ENCODE peak calls at places on chromosomes 2 and 18, in five cellular contexts. U, I, A, F and Q are unnamed samples.

GRCh38 chr2:12759248-12759647 is 42.5 kb downstream of the TRIB2 start:
- DNase-seq in F (no peak), I (no peak), U (peak; percentile 42), A (no peak), Q (no peak)

GRCh38 chr2:201127570-201127969 is 11.6 kb downstream of the CFLAR start:
- DNase-seq in F (no peak), A (no peak), I (no peak), U (peak; percentile 96), Q (no peak)

GRCh38 chr18:7273301-7273911 is 42.5 kb downstream of the LRRC30 start:
- DNase-seq in I (no peak), U (peak; percentile 82), A (no peak), F (no peak), Q (peak; percentile 84)

GRCh38 chr18:50162486-50163304 is 32.3 kb downstream of the MYO5B start:
- DNase-seq in I (no peak), U (no peak), F (no peak), A (no peak), Q (no peak)

GRCh38 chr2:23677836-23678235 is 249.1 kb downstream of the ATAD2B start:
- DNase-seq in U (no peak), A (no peak), F (no peak), I (no peak), Q (no peak)

GRCh38 chr2:155815851-155816250 is 516.7 kb downstream of the NR4A2 start:
- DNase-seq in F (peak; percentile 8), I (peak; percentile 23), U (peak; percentile 67), A (no peak), Q (peak; percentile 55)

GRCh38 chr2:36770542-36771287 is 74.2 kb downstream of the VIT start:
- DNase-seq in F (peak; percentile 64), A (peak; percentile 74), I (peak; percentile 51), U (peak; percentile 49), Q (peak; percentile 79)

GRCh38 chr2:238024986-238025385 is 35.8 kb upstream of the SCLY start:
- DNase-seq in U (no peak), I (no peak), A (no peak), F (no peak), Q (no peak)

GRCh38 chr2:66866331-66867037 is 431.6 kb downstream of the MEIS1 start:
- DNase-seq in I (no peak), U (no peak), A (no peak), F (no peak), Q (no peak)

GRCh38 chr2:190359896-190360376 is 16.5 kb downstream of the INPP1 start:
- DNase-seq in F (peak; percentile 48), A (no peak), I (no peak), U (peak; percentile 78), Q (no peak)

GRCh38 chr2:198053173-198053572 is 248.8 kb downstream of the PLCL1 start:
- DNase-seq in I (no peak), A (no peak), F (no peak), U (no peak), Q (no peak)

GRCh38 chr2:182240862-182241371 is 185.9 kb downstream of the PDE1A start:
- DNase-seq in A (peak; percentile 5), F (peak; percentile 14), I (peak; percentile 38), U (peak; percentile 69), Q (peak; percentile 44)

GRCh38 chr2:214378455-214379103 is 32.3 kb upstream of the VWC2L start:
- DNase-seq in A (no peak), I (no peak), U (no peak), F (no peak), Q (no peak)

GRCh38 chr2:26001743-26002341 is 19.5 kb upstream of the KIF3C start:
- DNase-seq in F (no peak), A (no peak), I (no peak), U (peak; percentile 55), Q (no peak)

GRCh38 chr18:75760208-75760607 is 332.7 kb upstream of the SMIM21 start:
- DNase-seq in A (no peak), I (no peak), F (no peak), U (no peak), Q (no peak)

GRCh38 chr2:64643838-64644219 is 9.9 kb downstream of the SERTAD2 start:
- DNase-seq in F (no peak), U (no peak), I (no peak), A (no peak), Q (no peak)

GRCh38 chr2:9441556-9441955 is 18.1 kb downstream of the CPSF3 start:
- DNase-seq in A (no peak), U (no peak), I (no peak), F (no peak), Q (no peak)

GRCh38 chr18:75280427-75281280 is 70.1 kb downstream of the TSHZ1 start:
- DNase-seq in A (no peak), I (no peak), U (peak; percentile 94), F (no peak), Q (no peak)

GRCh38 chr18:78984941-78985784 is 5.5 kb downstream of the SALL3 start:
- DNase-seq in A (peak; percentile 7), I (no peak), U (no peak), F (no peak), Q (peak; percentile 51)

GRCh38 chr18:56351911-56352502 is 286.4 kb downstream of the TXNL1 start:
- DNase-seq in U (no peak), I (no peak), A (no peak), F (no peak), Q (no peak)

GRCh38 chr2:129905664-129906081 is 73.8 kb upstream of the RAB6C start:
- DNase-seq in U (no peak), F (peak; percentile 4), I (no peak), A (no peak), Q (no peak)

GRCh38 chr18:77096031-77096371 is 36.6 kb downstream of the MBP start:
- DNase-seq in I (no peak), A (no peak), U (no peak), F (no peak), Q (no peak)

GRCh38 chr2:70035344-70035844 is 51.9 kb upstream of the PCBP1 start:
- DNase-seq in U (no peak), A (no peak), I (no peak), F (no peak), Q (no peak)

GRCh38 chr2:241364781-241365180 is 8.7 kb downstream of the FARP2 start:
- DNase-seq in I (no peak), F (no peak), A (no peak), U (no peak), Q (no peak)

GRCh38 chr18:54946149-54946581 is 13.1 kb downstream of the CCDC68 start:
- DNase-seq in I (peak; percentile 26), U (peak; percentile 76), F (no peak), A (no peak), Q (peak; percentile 69)

GRCh38 chr18:45207328-45207727 is 407.9 kb upstream of the SLC14A2 start:
- DNase-seq in A (no peak), F (no peak), U (no peak), I (no peak), Q (no peak)

GRCh38 chr2:150175034-150175433 is 312.4 kb downstream of the RND3 start:
- DNase-seq in I (no peak), F (no peak), U (no peak), A (no peak), Q (no peak)
- TF ChIP-seq MAX in I (no peak), F (no peak), U (no peak), A (no peak), Q (no peak)

GRCh38 chr18:47932170-47932569 is 1.7 kb upstream of the SMAD2 start:
- DNase-seq in U (no peak), I (no peak), F (no peak), A (no peak), Q (no peak)

GRCh38 chr18:47930844-47931706 is 616 bp upstream of the SMAD2 start:
- DNase-seq in F (peak; percentile 96), A (peak; percentile 68), I (peak; percentile 85), U (peak; percentile 93), Q (peak; percentile 98)

GRCh38 chr18:47932603-47933002 is 2.1 kb upstream of the SMAD2 start:
- DNase-seq in A (no peak), I (no peak), U (no peak), F (no peak), Q (peak; percentile 91)

GRCh38 chr18:47930086-47930843 is at the start of gene SMAD2:
- DNase-seq in F (peak; percentile 90), I (peak; percentile 60), U (peak; percentile 67), A (peak; percentile 15), Q (peak; percentile 87)

GRCh38 chr18:47931707-47932103 is 1.2 kb upstream of the SMAD2 start:
- DNase-seq in U (no peak), I (no peak), F (peak; percentile 29), A (no peak), Q (peak; percentile 90)
- TF ChIP-seq CTCF in U (no peak), I (no peak), F (no peak), A (peak; percentile 14), Q (peak; percentile 42)

DNA sequence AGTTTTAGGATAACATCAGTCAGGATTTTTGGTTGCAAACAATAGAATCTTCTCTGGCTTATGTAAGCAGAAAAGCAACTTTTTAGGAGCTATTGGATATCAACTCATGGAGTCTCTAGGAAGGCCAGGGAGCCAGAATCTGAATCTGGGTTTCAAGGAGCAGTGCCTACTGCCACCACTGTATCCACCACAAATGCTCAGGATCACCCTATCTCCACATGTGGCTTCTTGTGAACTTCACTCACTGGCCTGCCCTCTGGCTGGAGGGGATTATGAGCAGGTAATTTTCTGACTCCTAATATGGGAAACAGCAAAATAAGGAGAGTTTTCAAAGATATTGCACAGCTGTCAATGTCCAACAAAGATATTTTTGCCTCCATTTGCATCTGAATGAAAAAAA is 142.9 kb downstream of the PKP4 start:
- DNase-seq in U (no peak), A (no peak), I (no peak), F (no peak), Q (no peak)
- H3K4me3 ChIP-seq in U (no peak overlapping the region), A (no peak overlapping the region), I (no peak overlapping the region), F (no peak overlapping the region), Q (no peak overlapping the region)

DNA sequence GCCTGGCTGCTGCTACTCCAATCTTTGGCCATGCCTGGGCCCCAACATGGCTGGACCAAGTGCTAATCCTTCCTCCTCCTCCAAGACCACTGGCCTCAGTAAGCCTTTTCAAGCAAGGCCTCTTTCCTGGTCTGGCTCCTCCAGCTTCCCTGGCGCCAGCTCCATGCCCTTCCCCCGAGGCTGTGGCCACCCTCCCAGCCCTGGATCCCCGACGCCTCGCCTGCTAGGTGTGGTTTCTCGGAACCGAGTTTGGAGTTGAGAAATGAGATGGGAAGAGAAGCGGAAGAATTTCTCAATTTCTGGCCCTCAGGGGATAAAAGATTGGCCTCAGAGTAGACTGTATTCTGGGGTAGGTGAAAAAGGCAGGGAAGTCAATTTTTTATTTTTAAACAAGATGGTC is 46.4 kb downstream of the ADCY3 start:
- DNase-seq in U (no peak), F (no peak), I (no peak), A (no peak), Q (no peak)
- TF ChIP-seq MAX in U (no peak), F (no peak), I (no peak), A (no peak), Q (no peak)

GRCh38 chr18:63511285-63511684 is 30.9 kb upstream of the SERPINB12 start:
- DNase-seq in A (peak; percentile 13), I (peak; percentile 82), F (peak; percentile 23), U (peak; percentile 33), Q (no peak)
- TF ChIP-seq CTCF in A (peak; percentile 37), I (peak; percentile 85), F (peak; percentile 67), U (peak; percentile 56), Q (no peak)